ENCODE peak calls at places on chromosomes 7 and 10, in nine cellular contexts. L is esophagus squamous epithelium, W is endothelial cell, F is progenitor cell of endocrine pancreas, S is GM06990, O is left ventricle myocardium inferior, P is fibroblast of mammary gland, G is WTC11, X is B cell. C is an unnamed sample.

GRCh38 chr7:5139998-5140397 is 50.0 kb upstream of the WIPI2 start:
- DNase-seq in S (no peak), X (peak), W (peak), L (no peak), P (peak), G (peak), F (peak), O (no peak), C (peak)

GRCh38 chr10:73408978-73409521 is 4.8 kb downstream of the ANXA7 start:
- DNase-seq in L (no peak), P (no peak), W (no peak), O (no peak), S (no peak), F (no peak), X (no peak), G (no peak), C (no peak)

GRCh38 chr7:108376206-108376605 is 80.0 kb downstream of the NRCAM start:
- DNase-seq in W (no peak), F (no peak), O (no peak), X (no peak), S (no peak), P (no peak), G (no peak), L (no peak), C (no peak)

GRCh38 chr7:128084896-128085608 is 53.8 kb upstream of the LRRC4 start:
- DNase-seq in L (no peak), S (no peak), O (peak), X (no peak), W (no peak), G (no peak), F (no peak), P (peak), C (no peak)

GRCh38 chr7:55957190-55957589 is 5.5 kb downstream of the MRPS17 start:
- DNase-seq in X (no peak), P (no peak), G (no peak), L (no peak), W (no peak), F (no peak), S (no peak), O (no peak), C (no peak)

GRCh38 chr10:76298329-76298728 is 866.9 kb downstream of the LRMDA start:
- DNase-seq in O (no peak), L (no peak), F (no peak), G (no peak), S (no peak), W (no peak), X (no peak), P (no peak), C (no peak)

GRCh38 chr10:97335188-97335619 is 675 bp upstream of the FRAT2 start:
- DNase-seq in P (no peak), S (no peak), W (no peak), O (no peak), X (no peak), L (no peak), F (no peak), G (peak), C (peak)

GRCh38 chr7:123594813-123595241 is 6.8 kb upstream of the ASB15 start:
- DNase-seq in W (peak), X (no peak), F (peak), L (no peak), P (no peak), S (no peak), G (peak), O (no peak), C (peak)

GRCh38 chr7:7882888-7883287 is 85.7 kb upstream of the GLCCI1 start:
- DNase-seq in F (no peak), L (no peak), O (no peak), P (no peak), X (no peak), G (no peak), W (no peak), S (no peak), C (no peak)

GRCh38 chr7:7881581-7881980 is 87.0 kb upstream of the GLCCI1 start:
- DNase-seq in L (no peak), F (no peak), G (no peak), W (no peak), P (no peak), O (no peak), S (no peak), X (no peak), C (no peak)

GRCh38 chr7:7883394-7883793 is 85.2 kb upstream of the GLCCI1 start:
- DNase-seq in L (no peak), W (no peak), X (no peak), P (peak), G (no peak), F (no peak), S (no peak), O (no peak), C (no peak)

GRCh38 chr7:7889791-7890568 is 78.6 kb upstream of the GLCCI1 start:
- DNase-seq in L (no peak), G (no peak), S (no peak), P (no peak), X (no peak), O (no peak), W (no peak), F (no peak), C (no peak)

GRCh38 chr7:7884855-7885254 is 83.7 kb upstream of the GLCCI1 start:
- DNase-seq in W (no peak), L (no peak), P (peak), G (no peak), F (no peak), S (no peak), X (no peak), O (no peak), C (no peak)
- TF ChIP-seq CTCF in W (no peak), L (no peak), P (no peak), G (no peak), F (no peak), S (no peak), X (no peak), O (no peak), C (no peak)

GRCh38 chr7:29196191-29196590 is 1.6 kb downstream of the CHN2 start:
- DNase-seq in F (no peak), W (no peak), G (no peak), L (no peak), O (no peak), S (no peak), X (no peak), P (no peak), C (no peak)

GRCh38 chr7:29194206-29194593 is 375 bp upstream of the CHN2 start:
- DNase-seq in G (peak), P (no peak), X (peak), F (peak), L (no peak), W (peak), O (peak), S (no peak), C (peak)

GRCh38 chr7:29193316-29194205 is 1.0 kb upstream of the CHN2 start:
- DNase-seq in X (no peak), G (peak), O (no peak), L (no peak), S (no peak), P (no peak), F (no peak), W (no peak), C (no peak)

GRCh38 chr7:29192811-29193210 is 1.8 kb upstream of the CHN2 start:
- DNase-seq in W (no peak), F (no peak), P (no peak), L (no peak), O (no peak), S (no peak), G (no peak), X (no peak), C (no peak)

DNA sequence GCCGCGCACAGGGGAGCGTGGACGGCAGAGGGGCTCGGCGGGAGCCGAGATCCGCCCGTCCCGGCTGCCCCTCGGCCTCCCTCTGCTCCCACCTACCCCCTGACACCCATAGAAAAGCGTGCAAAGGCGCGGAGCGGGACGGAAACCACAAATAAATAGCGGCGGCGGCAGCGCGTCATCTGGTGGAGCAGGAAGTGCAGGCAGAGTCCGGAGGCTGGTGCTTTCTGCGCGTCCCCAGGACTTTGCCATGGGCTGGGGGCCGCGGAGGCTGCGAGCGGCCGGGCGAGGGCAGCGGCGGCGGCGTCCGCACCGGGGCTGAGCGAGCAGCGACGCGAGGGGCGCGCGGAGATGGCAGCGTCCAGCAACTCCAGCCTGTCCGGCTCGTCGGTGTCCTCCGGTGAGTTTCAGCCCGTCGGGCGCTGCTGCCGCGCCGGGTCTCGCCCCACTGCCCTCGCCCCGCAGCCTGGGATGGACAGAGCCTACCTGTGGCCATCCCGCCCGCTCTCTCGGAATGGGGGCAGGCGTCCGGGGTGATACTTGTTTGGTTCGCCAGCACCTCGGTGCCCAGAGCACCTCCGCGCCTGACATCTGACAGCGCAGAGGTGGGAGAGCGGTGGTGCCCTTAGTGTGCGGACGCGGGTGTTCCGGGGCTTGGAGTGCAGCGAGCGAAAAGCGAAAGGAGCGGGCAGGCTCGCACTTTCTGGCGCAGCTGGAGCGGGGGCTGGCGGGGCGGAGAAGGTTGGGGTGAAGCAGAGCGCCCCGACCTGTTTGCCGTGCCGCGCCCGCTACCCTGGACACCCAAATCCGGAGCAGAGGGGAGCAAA is at the start of gene CHN2:
- DNase-seq in O (peak), S (no peak), F (peak), X (peak), G (peak), P (peak), L (no peak), W (peak), C (peak)
- TF ChIP-seq CTCF in O (peak), S (no peak), F (peak), X (no peak), G (no peak), P (no peak), L (no peak), W (no peak), C (no peak)

DNA sequence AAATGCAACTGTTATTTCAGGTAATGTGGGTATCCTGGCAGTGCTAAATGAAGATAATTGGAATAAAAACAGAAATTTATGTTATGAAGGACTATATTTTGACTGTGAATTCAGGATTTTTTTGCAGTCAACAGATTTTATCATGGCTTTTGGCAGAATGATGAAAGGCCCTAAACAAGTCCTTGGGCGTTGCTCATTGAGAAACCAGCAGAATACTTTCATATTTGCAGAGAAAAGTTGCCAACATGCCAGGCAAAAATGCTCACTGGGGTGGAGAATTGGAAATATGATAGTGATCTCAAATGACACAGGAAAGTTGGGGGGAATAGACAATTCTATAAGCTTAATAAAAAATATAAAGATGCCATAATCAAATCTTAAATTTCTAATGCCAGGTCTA is 121.1 kb downstream of the GPR85 start:
- DNase-seq in F (no peak), W (no peak), P (no peak), G (no peak), S (no peak), O (no peak), L (no peak), X (no peak), C (no peak)
- TF ChIP-seq CTCF in F (no peak), W (no peak), P (no peak), G (no peak), S (no peak), O (no peak), L (no peak), X (no peak), C (no peak)

DNA sequence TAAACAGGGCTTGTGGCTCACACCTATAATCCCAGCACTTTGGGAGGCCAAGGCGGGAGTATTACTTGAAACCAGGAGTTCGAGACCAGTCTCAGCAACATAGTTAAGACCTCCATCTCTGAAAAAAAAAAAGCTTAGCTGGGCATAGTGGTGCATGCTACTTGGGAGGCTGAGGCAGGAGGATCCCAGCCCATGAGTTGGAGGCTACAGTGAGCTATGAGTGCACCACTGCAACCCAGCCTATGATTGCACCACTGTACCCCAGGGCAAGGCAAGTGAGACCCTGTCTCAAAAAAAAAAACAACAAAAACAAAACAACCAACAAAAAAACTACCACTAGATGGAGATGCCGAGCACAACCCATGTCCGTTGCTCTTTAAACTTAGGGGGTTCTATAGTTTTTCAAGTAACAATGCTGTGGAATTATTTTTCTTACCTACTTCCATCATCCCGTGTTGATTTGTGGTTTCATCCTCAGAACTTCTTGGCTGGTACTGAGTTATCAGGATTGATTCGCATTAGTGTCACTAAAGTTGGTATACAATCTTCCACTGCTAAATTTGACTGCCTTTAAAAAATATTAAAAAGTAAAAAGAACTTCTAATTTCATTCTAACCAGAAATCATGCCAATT is 12.2 kb upstream of the REPIN1 start:
- DNase-seq in G (no peak), L (no peak), F (no peak), P (peak), S (no peak), W (no peak), X (peak), O (no peak), C (no peak)
- TF ChIP-seq CTCF in G (peak), L (peak), F (peak), P (peak), S (peak), W (peak), X (peak), O (peak), C (peak)